ENCODE peak calls at places on chromosomes 5 and 9, in nine cellular contexts. X, E, J, U, O, S, Y, R and Z are unnamed samples. For H3K9me3, the result is how much of the 10 kb centered on the place peaks cover.

GRCh38 chr5:137510671-137511070 is 11.5 kb upstream of the SPOCK1 start:
- DNase-seq in Y (no peak), S (no peak), J (no peak), O (no peak), E (no peak), R (no peak), X (no peak), U (no peak), Z (no peak)

GRCh38 chr5:143957455-143957854 is 145.5 kb downstream of the HMHB1 start:
- DNase-seq in O (peak), S (no peak), X (no peak), Y (no peak), U (no peak), E (no peak), J (no peak), R (no peak), Z (no peak)

GRCh38 chr5:96177303-96177869 is 215.7 kb upstream of the ELL2 start:
- DNase-seq in E (no peak), J (no peak), S (peak), O (no peak), X (peak), U (peak), R (peak), Y (no peak), Z (no peak)

GRCh38 chr5:37966291-37966690 is 126.5 kb upstream of the GDNF start:
- DNase-seq in E (no peak), X (no peak), O (no peak), J (no peak), Y (no peak), U (no peak), R (no peak), S (no peak), Z (no peak)

GRCh38 chr5:178432421-178433272 is 157.5 kb downstream of the COL23A1 start:
- DNase-seq in U (no peak), E (no peak), X (no peak), S (no peak), Y (no peak), R (no peak), J (no peak), O (no peak), Z (no peak)

GRCh38 chr5:10735569-10736255 is 25.3 kb downstream of the DAP start:
- DNase-seq in S (no peak), U (no peak), Y (no peak), J (no peak), R (no peak), O (no peak), E (no peak), X (no peak), Z (no peak)

GRCh38 chr5:77003246-77003645 is 27.0 kb upstream of the AGGF1 start:
- DNase-seq in E (no peak), S (no peak), R (no peak), X (peak), Y (no peak), J (no peak), U (peak), O (no peak), Z (no peak)

GRCh38 chr5:168637793-168638192 is 58.6 kb upstream of the PANK3 start:
- DNase-seq in X (no peak), Y (no peak), O (no peak), E (no peak), U (no peak), S (no peak), R (no peak), J (no peak), Z (no peak)

GRCh38 chr5:141371572-141372475 is 1.8 kb downstream of the PCDHGB3 start:
- DNase-seq in O (no peak), S (no peak), X (no peak), U (no peak), R (no peak), J (no peak), Y (no peak), E (no peak), Z (no peak)

GRCh38 chr5:141366016-141366896 is 2.3 kb downstream of the PCDHGA5 start:
- DNase-seq in J (no peak), X (no peak), S (no peak), Y (no peak), R (no peak), E (no peak), U (no peak), O (no peak), Z (no peak)

GRCh38 chr5:141374627-141375026 is 936 bp downstream of the PCDHGA6 start:
- DNase-seq in X (no peak), O (no peak), S (no peak), U (no peak), E (no peak), J (no peak), Y (no peak), R (no peak), Z (no peak)

GRCh38 chr5:141373673-141374317 is at the start of gene PCDHGA6:
- DNase-seq in U (peak), S (peak), R (no peak), X (peak), E (no peak), O (no peak), J (no peak), Y (no peak), Z (no peak)

DNA sequence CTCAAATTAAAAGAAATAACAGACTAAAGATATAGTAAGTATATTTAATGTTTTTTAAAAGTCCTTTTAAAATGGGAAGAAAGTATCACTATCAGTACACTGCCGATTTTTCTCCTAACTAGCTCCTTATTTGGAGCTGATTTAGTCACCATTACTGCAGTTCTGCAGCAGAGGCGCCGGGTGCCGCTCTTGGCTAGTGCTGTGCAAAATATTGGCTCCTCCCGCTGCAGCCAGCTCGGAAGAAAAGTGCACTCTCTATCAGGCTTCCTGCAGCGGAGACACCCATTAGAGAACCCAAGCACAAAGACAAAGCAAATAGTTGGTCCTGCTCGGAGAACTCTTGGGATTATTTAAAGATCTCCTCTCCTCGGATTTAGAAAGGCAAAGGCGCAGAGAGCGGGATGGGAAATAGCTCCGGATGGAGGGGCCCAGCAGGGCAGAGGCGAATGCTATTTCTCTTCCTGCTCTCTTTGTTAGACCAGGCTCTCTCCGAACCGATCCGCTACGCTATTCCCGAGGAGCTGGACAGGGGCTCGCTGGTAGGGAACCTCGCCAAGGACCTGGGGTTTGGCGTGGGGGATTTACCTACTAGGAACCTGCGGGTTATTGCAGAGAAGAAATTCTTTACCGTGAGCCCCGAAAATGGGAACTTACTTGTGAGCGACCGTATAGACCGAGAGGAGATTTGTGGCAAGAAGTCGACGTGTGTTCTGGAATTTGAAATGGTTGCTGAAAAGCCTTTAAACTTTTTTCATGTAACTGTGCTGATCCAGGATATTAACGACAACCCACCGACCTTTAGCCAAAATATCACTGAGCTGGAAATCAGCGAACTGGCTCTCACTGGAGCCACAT is at the start of gene PCDHGB3:
- DNase-seq in E (peak), O (no peak), S (peak), Y (no peak), R (no peak), X (peak), J (peak), U (peak), Z (no peak)
- H3K9me3 ChIP-seq in E (under half), O (half or more), S (under half), Y (under half), R (under half), X (half or more), J (half or more), U (under half), Z (under half)

DNA sequence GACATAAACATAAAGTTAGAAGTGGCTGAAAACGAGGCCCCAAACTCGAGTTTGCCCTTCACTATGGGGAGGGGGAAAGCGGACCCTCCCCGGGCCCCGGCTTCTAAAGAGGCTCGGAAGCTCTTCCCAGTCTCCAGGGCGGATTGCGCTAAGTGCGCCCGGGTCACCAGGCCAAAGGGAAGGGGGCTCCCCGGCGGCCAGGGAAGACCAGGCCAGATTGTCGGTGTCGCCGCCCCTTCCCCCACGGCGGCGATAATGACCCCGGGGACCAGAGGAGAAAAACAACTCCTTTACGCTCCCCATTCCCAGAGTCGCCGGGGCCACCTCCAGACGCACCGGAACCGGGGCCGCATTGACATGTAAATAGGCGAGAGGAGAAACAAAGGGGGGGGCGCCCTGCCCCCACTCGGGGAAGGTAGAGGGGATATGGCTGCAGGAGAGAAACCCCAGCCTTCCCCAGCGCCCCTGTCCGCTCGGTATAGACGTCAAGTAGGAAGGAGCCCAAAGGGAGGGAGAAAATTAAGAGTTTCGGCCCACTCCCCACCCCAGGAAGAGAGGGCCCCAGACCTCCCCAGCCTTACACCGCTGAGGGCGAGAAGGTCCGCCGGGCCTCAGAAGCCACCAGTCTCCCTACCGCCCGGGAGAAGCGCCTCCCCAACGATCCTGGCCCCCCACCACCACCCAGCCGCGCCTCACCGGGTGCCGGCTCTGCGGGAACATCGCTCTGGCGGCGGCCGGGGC is 1.7 kb downstream of the TLE1 start:
- DNase-seq in Y (no peak), R (no peak), J (peak), S (peak), X (peak), O (peak), E (peak), U (peak), Z (no peak)
- H3K4me3 ChIP-seq in Y (peak), R (peak), J (peak), S (peak), X (peak), O (peak), E (peak), U (peak), Z (peak)

DNA sequence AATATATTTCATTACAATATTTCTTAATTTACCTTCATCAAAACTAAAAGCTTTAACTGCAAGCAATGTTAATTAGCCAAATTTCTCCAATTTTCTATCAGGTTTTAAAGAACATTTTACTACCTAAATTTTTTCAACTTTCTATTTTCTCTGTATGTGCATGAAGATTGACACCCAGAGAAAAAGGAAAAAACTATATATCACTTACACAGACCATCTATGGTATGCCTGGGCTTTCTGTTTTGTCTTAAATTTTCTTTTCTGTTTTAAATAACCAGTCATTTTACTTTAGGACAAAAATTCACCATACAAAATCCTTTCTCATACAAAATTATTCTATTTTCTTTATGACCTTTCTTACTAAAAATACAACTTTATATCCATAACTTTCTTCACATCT is 13.8 kb upstream of the IL7R start:
- DNase-seq in E (no peak), S (no peak), X (no peak), Y (no peak), R (no peak), O (no peak), J (no peak), U (no peak), Z (no peak)
- H3K9me3 ChIP-seq in E (under half), S (under half), X (under half), Y (under half), R (under half), O (under half), J (under half), U (under half), Z (under half)

DNA sequence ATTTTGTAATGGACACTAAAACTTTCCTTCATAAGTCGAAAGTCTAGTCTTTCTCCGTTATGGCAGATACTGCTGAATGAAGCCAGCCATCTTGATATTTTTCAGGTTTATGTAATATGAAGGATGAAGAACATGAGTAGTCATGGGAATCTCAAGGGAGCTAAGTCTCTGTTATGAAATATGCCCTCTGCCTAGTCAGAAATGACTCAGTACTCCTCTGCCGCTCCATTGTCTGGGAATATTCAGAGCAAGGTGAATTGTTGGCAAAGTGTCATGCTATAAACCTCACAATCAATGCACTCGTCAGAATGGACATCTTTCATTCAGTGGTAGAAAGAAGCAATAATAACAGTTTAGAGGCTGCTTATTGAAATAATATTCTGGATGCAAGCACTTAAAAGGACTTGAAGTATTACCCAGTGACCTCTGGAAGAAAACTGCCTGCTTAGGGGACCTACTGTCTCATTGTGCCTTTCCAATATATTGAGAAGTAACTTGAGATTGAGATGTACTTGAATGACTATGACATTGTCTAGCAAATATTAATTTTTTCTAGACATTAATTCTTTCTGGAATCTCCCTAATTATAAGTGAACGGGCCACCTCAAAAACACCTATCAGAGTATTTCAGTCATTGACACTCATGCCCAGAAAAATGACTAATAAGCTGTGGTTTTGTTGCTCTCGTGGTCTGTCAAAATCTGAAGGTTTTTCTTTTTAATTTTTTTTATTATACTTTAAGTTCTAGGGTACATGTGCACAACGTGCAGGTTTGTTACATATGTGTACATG is 1011.5 kb upstream of the ACO1 start:
- DNase-seq in O (no peak), Y (no peak), R (no peak), U (no peak), X (no peak), S (peak), E (no peak), J (no peak), Z (no peak)
- H3K4me3 ChIP-seq in O (no peak), Y (no peak), R (no peak), U (no peak), X (no peak), S (no peak), E (no peak), J (no peak), Z (no peak)

GRCh38 chr9:21889673-21890072 is 87.2 kb downstream of the MTAP start:
- DNase-seq in X (no peak), U (no peak), E (no peak), J (no peak), R (no peak), S (no peak), Y (no peak), O (no peak), Z (no peak)
- H3K9me3 ChIP-seq in X (under half), U (under half), E (under half), J (under half), R (under half), S (under half), Y (under half), O (under half), Z (under half)

GRCh38 chr5:124810420-124810819 is 64.0 kb upstream of the ZNF608 start:
- DNase-seq in R (no peak), S (no peak), O (no peak), J (no peak), X (no peak), Y (no peak), U (no peak), E (no peak), Z (no peak)

GRCh38 chr5:124806026-124806856 is 59.8 kb upstream of the ZNF608 start:
- DNase-seq in R (no peak), J (peak), Y (no peak), O (no peak), X (peak), E (peak), S (peak), U (peak), Z (no peak)

GRCh38 chr5:124803617-124804331 is 57.3 kb upstream of the ZNF608 start:
- DNase-seq in J (no peak), R (no peak), S (no peak), U (no peak), Y (no peak), E (no peak), O (no peak), X (no peak), Z (no peak)

GRCh38 chr5:124808842-124809268 is 62.4 kb upstream of the ZNF608 start:
- DNase-seq in U (no peak), E (no peak), S (no peak), O (no peak), R (no peak), J (no peak), Y (no peak), X (no peak), Z (no peak)

DNA sequence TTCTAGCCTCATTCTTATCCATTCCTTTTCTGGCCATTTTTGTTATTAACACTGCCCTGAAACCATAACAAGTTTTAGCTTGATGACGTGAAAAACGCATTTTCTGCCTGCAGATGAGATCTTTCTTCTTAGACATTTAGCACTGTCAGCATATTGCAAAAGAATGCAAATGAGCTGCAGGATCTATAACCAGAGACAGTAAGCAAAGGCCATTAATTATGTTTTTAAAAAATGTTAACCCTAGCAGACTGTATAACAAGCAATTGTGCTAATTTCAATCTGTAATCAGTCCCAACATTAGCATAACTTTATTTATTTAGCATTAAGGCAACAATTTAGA is 60.4 kb upstream of the ZNF608 start:
- DNase-seq in R (no peak), Y (no peak), U (no peak), S (no peak), X (no peak), J (no peak), E (no peak), O (no peak), Z (no peak)
- H3K4me3 ChIP-seq in R (no peak), Y (no peak), U (no peak), S (no peak), X (peak), J (no peak), E (no peak), O (no peak), Z (no peak)

DNA sequence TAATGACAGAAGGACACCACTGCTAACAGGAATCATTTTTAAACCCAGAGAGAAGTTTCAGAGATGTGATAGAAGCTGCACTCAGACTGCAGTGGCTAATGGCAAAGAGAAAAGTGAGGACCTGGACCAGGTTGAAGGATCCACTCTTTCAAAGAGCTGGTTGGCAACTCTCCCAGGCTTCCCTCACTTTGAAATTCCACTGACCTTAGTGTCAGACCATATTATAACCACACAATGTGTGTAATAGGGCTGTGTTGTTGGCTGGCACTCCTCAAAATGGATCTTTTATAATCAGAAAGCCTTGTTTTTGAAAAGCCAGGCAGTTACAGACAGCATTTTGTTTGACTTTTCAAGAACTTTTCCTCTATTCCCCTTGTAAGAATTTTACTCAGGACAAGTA is 280.7 kb downstream of the PRELID2 start:
- DNase-seq in E (no peak), R (no peak), O (no peak), J (no peak), Y (no peak), U (peak), X (peak), S (peak), Z (no peak)
- H3K9me3 ChIP-seq in E (under half), R (under half), O (under half), J (under half), Y (under half), U (under half), X (under half), S (under half), Z (under half)

GRCh38 chr5:148829248-148829594 is 2.8 kb downstream of the ADRB2 start:
- DNase-seq in U (no peak), Y (no peak), O (no peak), J (no peak), E (no peak), S (no peak), R (no peak), X (no peak), Z (no peak)

GRCh38 chr5:148829734-148830133 is 3.3 kb downstream of the ADRB2 start:
- DNase-seq in U (no peak), Y (no peak), J (peak), X (no peak), O (no peak), E (peak), R (no peak), S (no peak), Z (no peak)

GRCh38 chr5:148828461-148829247 is 2.2 kb downstream of the ADRB2 start:
- DNase-seq in J (no peak), R (peak), Y (no peak), U (no peak), E (no peak), X (no peak), O (no peak), S (peak), Z (no peak)

GRCh38 chr5:148831590-148832565 is 5.5 kb downstream of the ADRB2 start:
- DNase-seq in E (no peak), S (no peak), J (no peak), U (no peak), R (no peak), Y (no peak), O (no peak), X (no peak), Z (no peak)

DNA sequence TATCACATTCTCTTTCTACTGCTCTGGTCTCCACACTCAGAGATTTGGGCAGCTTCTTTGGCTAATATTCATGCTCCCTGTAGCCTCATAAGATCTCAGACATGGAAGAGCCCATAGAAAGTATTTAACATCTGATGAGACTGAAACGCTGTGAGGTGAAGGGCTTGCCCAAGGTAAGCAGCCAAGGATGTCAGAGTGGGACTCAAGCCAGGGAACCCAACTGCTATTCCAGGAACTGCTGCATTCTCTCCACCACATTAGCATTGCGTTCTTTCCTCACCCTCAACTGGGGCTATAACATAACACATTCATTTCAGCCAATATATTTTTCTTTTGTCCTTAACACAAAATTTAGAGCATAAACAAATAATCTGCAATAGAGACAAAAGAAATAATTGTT is 3.8 kb downstream of the ADRB2 start:
- DNase-seq in R (no peak), U (no peak), S (no peak), O (no peak), J (peak), Y (no peak), X (no peak), E (no peak), Z (no peak)
- H3K4me3 ChIP-seq in R (peak), U (peak), S (peak), O (no peak), J (peak), Y (no peak), X (no peak), E (peak), Z (no peak)